ENCODE peak calls at places on chromosomes 7 and 10, in six cellular contexts. One of them, this sample, is unnamed. For H3K4me1, the result is how much of the 10 kb centered on the place peaks cover.

GRCh38 chr7:18499407-18500197 is 4.1 kb downstream of the HDAC9 start:
- DNase-seq in esophagus squamous epithelium: no peak
- DNase-seq in Panc1: no peak
- DNase-seq in PC-9: peak
- DNase-seq in right lobe of liver: peak
- DNase-seq in CD4-positive, CD25-positive, alpha-beta regulatory T cell: no peak
- DNase-seq in this sample: no peak

GRCh38 chr10:125555743-125556142 is 127.2 kb downstream of the TEX36 start:
- DNase-seq in PC-9: no peak
- DNase-seq in esophagus squamous epithelium: no peak
- DNase-seq in Panc1: no peak
- DNase-seq in CD4-positive, CD25-positive, alpha-beta regulatory T cell: no peak
- DNase-seq in right lobe of liver: no peak
- DNase-seq in this sample: no peak

GRCh38 chr10:117663750-117664149 is 121.2 kb downstream of the EMX2 start:
- DNase-seq in right lobe of liver: no peak
- DNase-seq in Panc1: peak
- DNase-seq in CD4-positive, CD25-positive, alpha-beta regulatory T cell: no peak
- DNase-seq in PC-9: peak
- DNase-seq in esophagus squamous epithelium: no peak
- DNase-seq in this sample: no peak

GRCh38 chr10:119700321-119700954 is 25.4 kb upstream of the INPP5F start:
- DNase-seq in right lobe of liver: no peak
- DNase-seq in CD4-positive, CD25-positive, alpha-beta regulatory T cell: no peak
- DNase-seq in PC-9: no peak
- DNase-seq in Panc1: no peak
- DNase-seq in esophagus squamous epithelium: no peak
- DNase-seq in this sample: no peak

GRCh38 chr10:121245799-121246198 is 352.4 kb downstream of the FGFR2 start:
- DNase-seq in Panc1: no peak
- DNase-seq in CD4-positive, CD25-positive, alpha-beta regulatory T cell: no peak
- DNase-seq in right lobe of liver: no peak
- DNase-seq in PC-9: no peak
- DNase-seq in esophagus squamous epithelium: no peak
- DNase-seq in this sample: no peak

GRCh38 chr10:60816624-60817023 is 38.3 kb downstream of the CDK1 start:
- DNase-seq in right lobe of liver: no peak
- DNase-seq in CD4-positive, CD25-positive, alpha-beta regulatory T cell: peak
- DNase-seq in esophagus squamous epithelium: no peak
- DNase-seq in PC-9: peak
- DNase-seq in Panc1: peak
- DNase-seq in this sample: peak

GRCh38 chr7:83633516-83633915 is 15.4 kb downstream of the SEMA3E start:
- DNase-seq in esophagus squamous epithelium: no peak
- DNase-seq in Panc1: no peak
- DNase-seq in PC-9: no peak
- DNase-seq in CD4-positive, CD25-positive, alpha-beta regulatory T cell: no peak
- DNase-seq in right lobe of liver: no peak
- DNase-seq in this sample: no peak

GRCh38 chr7:136009488-136010079 is 32.4 kb upstream of the MTPN start:
- DNase-seq in esophagus squamous epithelium: no peak
- DNase-seq in CD4-positive, CD25-positive, alpha-beta regulatory T cell: peak
- DNase-seq in right lobe of liver: no peak
- DNase-seq in PC-9: peak
- DNase-seq in Panc1: peak
- DNase-seq in this sample: no peak

GRCh38 chr10:114271779-114272167 is 32.7 kb downstream of the VWA2 start:
- DNase-seq in Panc1: peak
- DNase-seq in PC-9: peak
- DNase-seq in CD4-positive, CD25-positive, alpha-beta regulatory T cell: no peak
- DNase-seq in esophagus squamous epithelium: no peak
- DNase-seq in right lobe of liver: no peak
- DNase-seq in this sample: peak

GRCh38 chr7:150405584-150406310 is 26.6 kb downstream of the ZNF775 start:
- DNase-seq in right lobe of liver: peak
- DNase-seq in Panc1: no peak
- DNase-seq in CD4-positive, CD25-positive, alpha-beta regulatory T cell: no peak
- DNase-seq in esophagus squamous epithelium: no peak
- DNase-seq in PC-9: no peak
- DNase-seq in this sample: no peak

GRCh38 chr7:28671526-28671925 is 259.2 kb downstream of the CREB5 start:
- DNase-seq in Panc1: no peak
- DNase-seq in PC-9: no peak
- DNase-seq in esophagus squamous epithelium: no peak
- DNase-seq in CD4-positive, CD25-positive, alpha-beta regulatory T cell: no peak
- DNase-seq in right lobe of liver: no peak
- DNase-seq in this sample: no peak

GRCh38 chr7:5215313-5215712 is 25.3 kb downstream of the WIPI2 start:
- DNase-seq in esophagus squamous epithelium: no peak
- DNase-seq in PC-9: no peak
- DNase-seq in right lobe of liver: peak
- DNase-seq in CD4-positive, CD25-positive, alpha-beta regulatory T cell: no peak
- DNase-seq in Panc1: no peak
- DNase-seq in this sample: peak

GRCh38 chr7:82714883-82715282 is 271.3 kb upstream of the CACNA2D1 start:
- DNase-seq in Panc1: no peak
- DNase-seq in PC-9: no peak
- DNase-seq in right lobe of liver: no peak
- DNase-seq in esophagus squamous epithelium: no peak
- DNase-seq in CD4-positive, CD25-positive, alpha-beta regulatory T cell: no peak
- DNase-seq in this sample: no peak

GRCh38 chr10:94023909-94024308 is 30.2 kb downstream of the PLCE1 start:
- DNase-seq in PC-9: no peak
- DNase-seq in Panc1: no peak
- DNase-seq in right lobe of liver: no peak
- DNase-seq in CD4-positive, CD25-positive, alpha-beta regulatory T cell: no peak
- DNase-seq in esophagus squamous epithelium: no peak
- DNase-seq in this sample: no peak

GRCh38 chr7:16350634-16351033 is 70.7 kb downstream of the CRPPA start:
- DNase-seq in esophagus squamous epithelium: no peak
- DNase-seq in PC-9: no peak
- DNase-seq in Panc1: no peak
- DNase-seq in right lobe of liver: no peak
- DNase-seq in CD4-positive, CD25-positive, alpha-beta regulatory T cell: no peak
- DNase-seq in this sample: no peak

GRCh38 chr7:469591-469961 is 50.1 kb downstream of the PDGFA start:
- DNase-seq in PC-9: no peak
- DNase-seq in esophagus squamous epithelium: no peak
- DNase-seq in right lobe of liver: peak
- DNase-seq in CD4-positive, CD25-positive, alpha-beta regulatory T cell: no peak
- DNase-seq in Panc1: no peak
- DNase-seq in this sample: peak

GRCh38 chr10:94645285-94645684 is 38.2 kb upstream of the CYP2C18 start:
- DNase-seq in PC-9: no peak
- DNase-seq in esophagus squamous epithelium: no peak
- DNase-seq in Panc1: no peak
- DNase-seq in right lobe of liver: no peak
- DNase-seq in CD4-positive, CD25-positive, alpha-beta regulatory T cell: no peak
- DNase-seq in this sample: no peak

GRCh38 chr10:1626410-1626809 is 110.9 kb downstream of the ADARB2 start:
- DNase-seq in CD4-positive, CD25-positive, alpha-beta regulatory T cell: no peak
- DNase-seq in esophagus squamous epithelium: no peak
- DNase-seq in right lobe of liver: no peak
- DNase-seq in PC-9: no peak
- DNase-seq in Panc1: no peak
- DNase-seq in this sample: peak

GRCh38 chr7:13336227-13336626 is 648.8 kb downstream of the ARL4A start:
- DNase-seq in right lobe of liver: no peak
- DNase-seq in CD4-positive, CD25-positive, alpha-beta regulatory T cell: no peak
- DNase-seq in esophagus squamous epithelium: no peak
- DNase-seq in Panc1: no peak
- DNase-seq in PC-9: no peak
- DNase-seq in this sample: no peak

DNA sequence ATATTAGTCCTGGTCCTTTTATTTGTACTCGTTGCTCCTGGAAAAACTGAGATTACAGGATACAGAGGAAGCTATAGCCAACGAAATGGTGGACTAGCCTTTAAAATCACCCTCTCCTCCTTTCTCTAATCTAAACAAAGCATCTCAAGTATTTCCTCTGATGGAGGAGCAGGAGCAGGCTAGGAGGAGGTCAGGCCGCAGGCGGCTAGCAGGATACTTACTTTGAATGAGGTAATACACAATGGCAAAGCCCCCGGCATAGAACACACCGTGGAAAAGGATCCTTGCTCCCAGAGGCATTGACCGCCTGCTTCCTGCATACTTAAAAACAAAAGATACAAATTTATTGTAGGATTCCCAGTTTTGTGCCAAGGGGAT is 64.4 kb downstream of the STK17A start:
- DNase-seq in right lobe of liver: no peak
- DNase-seq in Panc1: no peak
- DNase-seq in CD4-positive, CD25-positive, alpha-beta regulatory T cell: no peak
- DNase-seq in esophagus squamous epithelium: no peak
- DNase-seq in PC-9: no peak
- DNase-seq in this sample: no peak
- H3K4me1 ChIP-seq in right lobe of liver: under half
- H3K4me1 ChIP-seq in Panc1: half or more
- H3K4me1 ChIP-seq in CD4-positive, CD25-positive, alpha-beta regulatory T cell: half or more
- H3K4me1 ChIP-seq in esophagus squamous epithelium: under half
- H3K4me1 ChIP-seq in PC-9: half or more
- H3K4me1 ChIP-seq in this sample: half or more

GRCh38 chr7:155920068-155920461 is 107.8 kb upstream of the SHH start:
- DNase-seq in CD4-positive, CD25-positive, alpha-beta regulatory T cell: no peak
- DNase-seq in Panc1: no peak
- DNase-seq in PC-9: no peak
- DNase-seq in right lobe of liver: no peak
- DNase-seq in esophagus squamous epithelium: no peak
- DNase-seq in this sample: no peak

GRCh38 chr7:155918720-155919399 is 106.6 kb upstream of the SHH start:
- DNase-seq in Panc1: peak
- DNase-seq in CD4-positive, CD25-positive, alpha-beta regulatory T cell: no peak
- DNase-seq in right lobe of liver: peak
- DNase-seq in esophagus squamous epithelium: peak
- DNase-seq in PC-9: peak
- DNase-seq in this sample: no peak

GRCh38 chr7:155919400-155920067 is 107.3 kb upstream of the SHH start:
- DNase-seq in right lobe of liver: no peak
- DNase-seq in PC-9: no peak
- DNase-seq in esophagus squamous epithelium: no peak
- DNase-seq in CD4-positive, CD25-positive, alpha-beta regulatory T cell: no peak
- DNase-seq in Panc1: no peak
- DNase-seq in this sample: peak

GRCh38 chr7:155916926-155917655 is 104.8 kb upstream of the SHH start:
- DNase-seq in right lobe of liver: peak
- DNase-seq in esophagus squamous epithelium: no peak
- DNase-seq in PC-9: no peak
- DNase-seq in CD4-positive, CD25-positive, alpha-beta regulatory T cell: no peak
- DNase-seq in Panc1: no peak
- DNase-seq in this sample: no peak

DNA sequence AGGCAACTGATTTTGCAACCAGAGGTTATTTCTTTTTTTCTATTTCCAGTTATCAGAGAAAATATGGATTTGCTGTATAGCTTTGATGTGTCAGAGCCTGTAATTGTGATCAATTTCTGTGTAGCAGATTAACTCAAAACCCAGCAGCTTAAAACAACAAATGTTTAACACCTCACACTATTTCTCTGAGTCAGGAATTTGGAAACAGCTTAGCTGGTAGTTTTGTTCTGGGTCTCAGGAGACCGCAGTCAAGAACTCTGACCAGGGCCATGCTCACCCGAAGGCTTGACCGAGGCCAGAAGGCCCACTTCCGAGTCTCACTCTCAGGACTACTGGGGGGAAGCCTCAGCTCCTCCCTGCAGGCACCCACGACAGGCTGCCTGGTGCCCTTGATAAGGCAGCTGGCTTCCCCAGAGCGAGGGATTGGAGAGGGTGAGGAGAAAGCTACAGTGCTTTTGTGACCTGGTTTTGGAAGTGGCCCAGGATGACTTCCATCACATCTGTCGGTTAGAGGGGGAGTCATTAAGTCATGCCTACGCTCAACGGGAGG is 105.6 kb upstream of the SHH start:
- DNase-seq in Panc1: no peak
- DNase-seq in PC-9: no peak
- DNase-seq in right lobe of liver: no peak
- DNase-seq in CD4-positive, CD25-positive, alpha-beta regulatory T cell: no peak
- DNase-seq in esophagus squamous epithelium: no peak
- DNase-seq in this sample: no peak
- H3K4me1 ChIP-seq in Panc1: under half
- H3K4me1 ChIP-seq in PC-9: under half
- H3K4me1 ChIP-seq in right lobe of liver: under half
- H3K4me1 ChIP-seq in CD4-positive, CD25-positive, alpha-beta regulatory T cell: under half
- H3K4me1 ChIP-seq in esophagus squamous epithelium: under half
- H3K4me1 ChIP-seq in this sample: under half

GRCh38 chr10:3780766-3781457 is 4.1 kb downstream of the KLF6 start:
- DNase-seq in right lobe of liver: no peak
- DNase-seq in Panc1: no peak
- DNase-seq in PC-9: no peak
- DNase-seq in CD4-positive, CD25-positive, alpha-beta regulatory T cell: no peak
- DNase-seq in esophagus squamous epithelium: no peak
- DNase-seq in this sample: peak

GRCh38 chr10:3783313-3783689 is 1.7 kb downstream of the KLF6 start:
- DNase-seq in PC-9: peak
- DNase-seq in CD4-positive, CD25-positive, alpha-beta regulatory T cell: peak
- DNase-seq in Panc1: no peak
- DNase-seq in esophagus squamous epithelium: no peak
- DNase-seq in right lobe of liver: peak
- DNase-seq in this sample: peak

GRCh38 chr10:3781458-3782098 is 3.4 kb downstream of the KLF6 start:
- DNase-seq in esophagus squamous epithelium: no peak
- DNase-seq in PC-9: no peak
- DNase-seq in Panc1: no peak
- DNase-seq in CD4-positive, CD25-positive, alpha-beta regulatory T cell: peak
- DNase-seq in right lobe of liver: no peak
- DNase-seq in this sample: peak

GRCh38 chr10:3782456-3783312 is 2.3 kb downstream of the KLF6 start:
- DNase-seq in esophagus squamous epithelium: peak
- DNase-seq in PC-9: peak
- DNase-seq in Panc1: peak
- DNase-seq in CD4-positive, CD25-positive, alpha-beta regulatory T cell: peak
- DNase-seq in right lobe of liver: peak
- DNase-seq in this sample: peak

GRCh38 chr10:3782099-3782455 is 2.9 kb downstream of the KLF6 start:
- DNase-seq in CD4-positive, CD25-positive, alpha-beta regulatory T cell: peak
- DNase-seq in Panc1: no peak
- DNase-seq in right lobe of liver: no peak
- DNase-seq in esophagus squamous epithelium: no peak
- DNase-seq in PC-9: no peak
- DNase-seq in this sample: no peak
- H3K4me1 ChIP-seq in CD4-positive, CD25-positive, alpha-beta regulatory T cell: half or more
- H3K4me1 ChIP-seq in Panc1: under half
- H3K4me1 ChIP-seq in right lobe of liver: under half
- H3K4me1 ChIP-seq in esophagus squamous epithelium: under half
- H3K4me1 ChIP-seq in PC-9: half or more
- H3K4me1 ChIP-seq in this sample: half or more

GRCh38 chr7:54687518-54688212 is 71.3 kb downstream of the SEC61G start:
- DNase-seq in PC-9: no peak
- DNase-seq in right lobe of liver: no peak
- DNase-seq in CD4-positive, CD25-positive, alpha-beta regulatory T cell: no peak
- DNase-seq in esophagus squamous epithelium: no peak
- DNase-seq in Panc1: no peak
- DNase-seq in this sample: no peak
- H3K4me1 ChIP-seq in PC-9: under half
- H3K4me1 ChIP-seq in right lobe of liver: under half
- H3K4me1 ChIP-seq in CD4-positive, CD25-positive, alpha-beta regulatory T cell: under half
- H3K4me1 ChIP-seq in esophagus squamous epithelium: under half
- H3K4me1 ChIP-seq in Panc1: under half
- H3K4me1 ChIP-seq in this sample: under half

GRCh38 chr10:49173201-49173772 is 14.9 kb downstream of the TMEM273 start:
- DNase-seq in right lobe of liver: no peak
- DNase-seq in esophagus squamous epithelium: no peak
- DNase-seq in Panc1: no peak
- DNase-seq in CD4-positive, CD25-positive, alpha-beta regulatory T cell: no peak
- DNase-seq in PC-9: no peak
- DNase-seq in this sample: no peak
- H3K4me1 ChIP-seq in right lobe of liver: under half
- H3K4me1 ChIP-seq in esophagus squamous epithelium: under half
- H3K4me1 ChIP-seq in Panc1: under half
- H3K4me1 ChIP-seq in CD4-positive, CD25-positive, alpha-beta regulatory T cell: under half
- H3K4me1 ChIP-seq in PC-9: under half
- H3K4me1 ChIP-seq in this sample: under half